ENCODE peak calls at places on chromosomes 2 and 18, in seven cellular contexts. V is fibroblast of the conjunctiva, M is IMR-90, W is aorta, L is OCI-LY7, Y is SK-MEL-5, N is astrocyte. K is an unnamed sample.

GRCh38 chr2:88698027-88698413 is 6.5 kb downstream of the RPIA start:
- DNase-seq in N (no peak), Y (no peak), L (no peak), V (no peak), M (peak), W (no peak), K (peak)

GRCh38 chr18:10139783-10140410 is 226.1 kb downstream of the VAPA start:
- DNase-seq in Y (no peak), N (peak), M (peak), V (no peak), L (no peak), W (no peak), K (no peak)

GRCh38 chr2:47313728-47314127 is 89.2 kb upstream of the MSH2 start:
- DNase-seq in M (no peak), Y (peak), V (no peak), N (no peak), W (no peak), L (no peak), K (no peak)

GRCh38 chr2:73368781-73369180 is 16.9 kb upstream of the ALMS1 start:
- DNase-seq in M (no peak), L (no peak), W (no peak), V (no peak), N (no peak), Y (no peak), K (no peak)

GRCh38 chr18:48136051-48136543 is 205.6 kb upstream of the SMAD2 start:
- DNase-seq in W (peak), M (no peak), L (no peak), V (no peak), N (no peak), Y (no peak), K (no peak)

GRCh38 chr18:34764451-34764850 is 54.4 kb downstream of the DTNA start:
- DNase-seq in V (no peak), L (no peak), Y (no peak), N (no peak), M (no peak), W (no peak), K (no peak)

GRCh38 chr18:36496022-36496421 is 198.5 kb downstream of the FHOD3 start:
- DNase-seq in W (no peak), L (peak), Y (no peak), M (no peak), N (no peak), V (no peak), K (no peak)

GRCh38 chr2:239324456-239324855 is 76.4 kb downstream of the HDAC4 start:
- DNase-seq in Y (no peak), V (no peak), W (no peak), L (no peak), N (no peak), M (no peak), K (no peak)

GRCh38 chr2:189580267-189580661 is 322 bp downstream of the SLC40A1 start:
- DNase-seq in Y (no peak), V (no peak), W (peak), N (peak), M (no peak), L (no peak), K (peak)

GRCh38 chr2:31333046-31333445 is 81.5 kb downstream of the XDH start:
- DNase-seq in N (no peak), Y (no peak), M (no peak), W (no peak), L (no peak), V (no peak), K (no peak)

GRCh38 chr2:6139142-6139541 is 447.0 kb downstream of the SOX11 start:
- DNase-seq in M (no peak), V (no peak), Y (no peak), W (no peak), N (no peak), L (no peak), K (no peak)

GRCh38 chr2:3807853-3808252 is 104.5 kb downstream of the DCDC2C start:
- DNase-seq in W (no peak), Y (no peak), L (no peak), M (peak), V (peak), N (peak), K (peak)

GRCh38 chr2:32051836-32052439 is 11.4 kb upstream of the SPAST start:
- DNase-seq in N (no peak), W (no peak), Y (no peak), V (no peak), L (no peak), M (no peak), K (no peak)

GRCh38 chr2:129812071-129812470 is 167.4 kb upstream of the RAB6C start:
- DNase-seq in W (peak), L (peak), M (no peak), N (no peak), Y (no peak), V (no peak), K (peak)

GRCh38 chr2:216047417-216047816 is 34.1 kb upstream of the MREG start:
- DNase-seq in V (no peak), N (no peak), M (no peak), W (no peak), L (no peak), Y (no peak), K (no peak)

GRCh38 chr18:2410688-2411087 is 160.6 kb downstream of the METTL4 start:
- DNase-seq in Y (no peak), N (peak), L (no peak), W (no peak), V (no peak), M (no peak), K (no peak)

GRCh38 chr2:239721531-239721930 is 303.6 kb downstream of the NDUFA10 start:
- DNase-seq in L (no peak), Y (no peak), V (no peak), W (peak), N (no peak), M (no peak), K (no peak)

GRCh38 chr18:71808576-71808975 is 735.6 kb downstream of the CBLN2 start:
- DNase-seq in M (no peak), L (no peak), Y (peak), W (no peak), N (no peak), V (no peak), K (no peak)

GRCh38 chr2:227016894-227017293 is 147.1 kb downstream of the COL4A4 start:
- DNase-seq in M (peak), W (no peak), L (no peak), Y (no peak), N (no peak), V (no peak), K (no peak)

GRCh38 chr2:128604045-128604444 is 285.4 kb upstream of the HS6ST1 start:
- DNase-seq in Y (no peak), M (no peak), N (no peak), V (no peak), L (no peak), W (no peak), K (no peak)

GRCh38 chr18:71597219-71597618 is 946.9 kb downstream of the CBLN2 start:
- DNase-seq in V (no peak), M (no peak), W (no peak), L (no peak), N (no peak), Y (no peak), K (no peak)

K was measured in AML-193.